ENCODE peak calls at places on chromosomes 11 and 22, in seven cellular contexts. One of them, this sample, is unnamed.

GRCh38 chr11:111360150-111361043 is 18.7 kb downstream of the POU2AF1 start:
- DNase-seq in type B pancreatic cell: no peak
- DNase-seq in transverse colon: peak
- DNase-seq in fibroblast of lung: no peak
- DNase-seq in brain microvascular endothelial cell: no peak
- DNase-seq in mesothelial cell of epicardium: no peak
- DNase-seq in GM10248: no peak
- DNase-seq in this sample: no peak

GRCh38 chr11:86370922-86371614 is 3.6 kb upstream of the CCDC81 start:
- DNase-seq in type B pancreatic cell: no peak
- DNase-seq in transverse colon: no peak
- DNase-seq in fibroblast of lung: peak
- DNase-seq in brain microvascular endothelial cell: peak
- DNase-seq in mesothelial cell of epicardium: no peak
- DNase-seq in GM10248: no peak
- DNase-seq in this sample: no peak

GRCh38 chr11:46490576-46491100 is 99.1 kb upstream of the CHRM4 start:
- DNase-seq in type B pancreatic cell: no peak
- DNase-seq in transverse colon: no peak
- DNase-seq in fibroblast of lung: peak
- DNase-seq in brain microvascular endothelial cell: peak
- DNase-seq in mesothelial cell of epicardium: no peak
- DNase-seq in GM10248: no peak
- DNase-seq in this sample: no peak

GRCh38 chr11:1763336-1763795 is 361 bp downstream of the CTSD start:
- DNase-seq in type B pancreatic cell: no peak
- DNase-seq in transverse colon: no peak
- DNase-seq in fibroblast of lung: no peak
- DNase-seq in brain microvascular endothelial cell: no peak
- DNase-seq in mesothelial cell of epicardium: no peak
- DNase-seq in GM10248: no peak
- DNase-seq in this sample: peak

GRCh38 chr22:46761017-46761416 is 1.4 kb upstream of the TBC1D22A start:
- DNase-seq in type B pancreatic cell: no peak
- DNase-seq in transverse colon: no peak
- DNase-seq in fibroblast of lung: no peak
- DNase-seq in brain microvascular endothelial cell: no peak
- DNase-seq in mesothelial cell of epicardium: no peak
- DNase-seq in GM10248: no peak
- DNase-seq in this sample: no peak

GRCh38 chr11:46285594-46286033 is 8.2 kb downstream of the CREB3L1 start:
- DNase-seq in type B pancreatic cell: no peak
- DNase-seq in transverse colon: no peak
- DNase-seq in fibroblast of lung: no peak
- DNase-seq in brain microvascular endothelial cell: no peak
- DNase-seq in mesothelial cell of epicardium: no peak
- DNase-seq in GM10248: no peak
- DNase-seq in this sample: no peak

GRCh38 chr11:27582686-27583085 is 76.1 kb upstream of the LIN7C start:
- DNase-seq in type B pancreatic cell: no peak
- DNase-seq in transverse colon: no peak
- DNase-seq in fibroblast of lung: no peak
- DNase-seq in brain microvascular endothelial cell: no peak
- DNase-seq in mesothelial cell of epicardium: no peak
- DNase-seq in GM10248: no peak
- DNase-seq in this sample: no peak

GRCh38 chr11:770642-771616 is 6.4 kb downstream of the GATD1 start:
- DNase-seq in type B pancreatic cell: no peak
- DNase-seq in transverse colon: no peak
- DNase-seq in fibroblast of lung: no peak
- DNase-seq in brain microvascular endothelial cell: no peak
- DNase-seq in mesothelial cell of epicardium: no peak
- DNase-seq in GM10248: no peak
- DNase-seq in this sample: no peak

GRCh38 chr11:114762437-114762836 is 84.1 kb downstream of the NXPE2 start:
- DNase-seq in type B pancreatic cell: no peak
- DNase-seq in transverse colon: peak
- DNase-seq in fibroblast of lung: peak
- DNase-seq in brain microvascular endothelial cell: peak
- DNase-seq in mesothelial cell of epicardium: peak
- DNase-seq in GM10248: no peak
- DNase-seq in this sample: peak

GRCh38 chr11:101127348-101127698 is 2.3 kb downstream of the PGR start:
- DNase-seq in type B pancreatic cell: peak
- DNase-seq in transverse colon: peak
- DNase-seq in fibroblast of lung: no peak
- DNase-seq in brain microvascular endothelial cell: no peak
- DNase-seq in mesothelial cell of epicardium: peak
- DNase-seq in GM10248: no peak
- DNase-seq in this sample: peak

GRCh38 chr11:1119282-1120146 is 38.2 kb upstream of the MUC5AC start:
- DNase-seq in type B pancreatic cell: peak
- DNase-seq in transverse colon: peak
- DNase-seq in fibroblast of lung: no peak
- DNase-seq in brain microvascular endothelial cell: no peak
- DNase-seq in mesothelial cell of epicardium: peak
- DNase-seq in GM10248: no peak
- DNase-seq in this sample: no peak

GRCh38 chr11:126570489-126570888 is 215.0 kb downstream of the ST3GAL4 start:
- DNase-seq in type B pancreatic cell: no peak
- DNase-seq in transverse colon: no peak
- DNase-seq in fibroblast of lung: no peak
- DNase-seq in brain microvascular endothelial cell: no peak
- DNase-seq in mesothelial cell of epicardium: no peak
- DNase-seq in GM10248: no peak
- DNase-seq in this sample: no peak

GRCh38 chr11:69122337-69122641 is 33.4 kb upstream of the SMIM38 start:
- DNase-seq in type B pancreatic cell: no peak
- DNase-seq in transverse colon: no peak
- DNase-seq in fibroblast of lung: no peak
- DNase-seq in brain microvascular endothelial cell: no peak
- DNase-seq in mesothelial cell of epicardium: no peak
- DNase-seq in GM10248: no peak
- DNase-seq in this sample: no peak

GRCh38 chr11:76283190-76283589 is 76.9 kb upstream of the WNT11 start:
- DNase-seq in type B pancreatic cell: no peak
- DNase-seq in transverse colon: no peak
- DNase-seq in fibroblast of lung: no peak
- DNase-seq in brain microvascular endothelial cell: no peak
- DNase-seq in mesothelial cell of epicardium: no peak
- DNase-seq in GM10248: no peak
- DNase-seq in this sample: no peak

DNA sequence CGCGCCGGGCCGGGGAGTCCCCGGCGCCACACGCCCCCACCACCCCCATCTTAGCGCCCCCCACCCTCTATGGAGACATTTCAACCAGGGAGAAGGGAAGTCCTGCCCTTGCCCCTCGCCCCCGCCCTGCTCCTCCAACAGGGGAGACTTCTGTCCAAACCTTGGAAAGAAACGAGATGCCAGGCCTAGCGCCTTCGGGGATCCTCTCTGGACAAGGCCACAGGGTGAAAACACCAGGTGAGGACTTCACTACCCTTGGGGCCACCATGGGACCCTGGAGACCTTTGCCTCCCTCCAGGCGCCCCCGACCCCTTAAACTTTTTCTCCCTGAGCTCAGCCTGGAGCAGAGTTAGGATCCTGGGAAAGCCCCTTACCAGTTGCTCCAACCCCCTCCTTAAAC is 11.6 kb upstream of the NPAS4 start:
- DNase-seq in type B pancreatic cell: no peak
- DNase-seq in transverse colon: no peak
- DNase-seq in fibroblast of lung: no peak
- DNase-seq in brain microvascular endothelial cell: no peak
- DNase-seq in mesothelial cell of epicardium: no peak
- DNase-seq in GM10248: no peak
- DNase-seq in this sample: no peak
- TF ChIP-seq CTCF in type B pancreatic cell: no peak
- TF ChIP-seq CTCF in transverse colon: no peak
- TF ChIP-seq CTCF in fibroblast of lung: no peak
- TF ChIP-seq CTCF in brain microvascular endothelial cell: no peak
- TF ChIP-seq CTCF in mesothelial cell of epicardium: no peak
- TF ChIP-seq CTCF in GM10248: no peak
- TF ChIP-seq CTCF in this sample: no peak

GRCh38 chr11:113278481-113278880 is 35.9 kb upstream of the TTC12 start:
- DNase-seq in type B pancreatic cell: no peak
- DNase-seq in transverse colon: no peak
- DNase-seq in fibroblast of lung: no peak
- DNase-seq in brain microvascular endothelial cell: no peak
- DNase-seq in mesothelial cell of epicardium: no peak
- DNase-seq in GM10248: no peak
- DNase-seq in this sample: no peak

GRCh38 chr11:113275602-113276001 is 38.8 kb upstream of the TTC12 start:
- DNase-seq in type B pancreatic cell: no peak
- DNase-seq in transverse colon: no peak
- DNase-seq in fibroblast of lung: no peak
- DNase-seq in brain microvascular endothelial cell: no peak
- DNase-seq in mesothelial cell of epicardium: no peak
- DNase-seq in GM10248: no peak
- DNase-seq in this sample: no peak

GRCh38 chr11:113279591-113279990 is 34.8 kb upstream of the TTC12 start:
- DNase-seq in type B pancreatic cell: peak
- DNase-seq in transverse colon: no peak
- DNase-seq in fibroblast of lung: no peak
- DNase-seq in brain microvascular endothelial cell: no peak
- DNase-seq in mesothelial cell of epicardium: no peak
- DNase-seq in GM10248: no peak
- DNase-seq in this sample: no peak

GRCh38 chr11:113281052-113281725 is 33.2 kb upstream of the TTC12 start:
- DNase-seq in type B pancreatic cell: no peak
- DNase-seq in transverse colon: no peak
- DNase-seq in fibroblast of lung: no peak
- DNase-seq in brain microvascular endothelial cell: no peak
- DNase-seq in mesothelial cell of epicardium: no peak
- DNase-seq in GM10248: no peak
- DNase-seq in this sample: no peak

GRCh38 chr11:113278925-113279324 is 35.5 kb upstream of the TTC12 start:
- DNase-seq in type B pancreatic cell: peak
- DNase-seq in transverse colon: no peak
- DNase-seq in fibroblast of lung: no peak
- DNase-seq in brain microvascular endothelial cell: no peak
- DNase-seq in mesothelial cell of epicardium: no peak
- DNase-seq in GM10248: no peak
- DNase-seq in this sample: no peak
- TF ChIP-seq CTCF in type B pancreatic cell: no peak
- TF ChIP-seq CTCF in transverse colon: no peak
- TF ChIP-seq CTCF in fibroblast of lung: no peak
- TF ChIP-seq CTCF in brain microvascular endothelial cell: no peak
- TF ChIP-seq CTCF in mesothelial cell of epicardium: no peak
- TF ChIP-seq CTCF in GM10248: no peak
- TF ChIP-seq CTCF in this sample: no peak

GRCh38 chr11:14309425-14310192 is 49.4 kb downstream of the RRAS2 start:
- DNase-seq in type B pancreatic cell: no peak
- DNase-seq in transverse colon: no peak
- DNase-seq in fibroblast of lung: no peak
- DNase-seq in brain microvascular endothelial cell: no peak
- DNase-seq in mesothelial cell of epicardium: no peak
- DNase-seq in GM10248: no peak
- DNase-seq in this sample: no peak

GRCh38 chr11:14310696-14311095 is 48.3 kb downstream of the RRAS2 start:
- DNase-seq in type B pancreatic cell: no peak
- DNase-seq in transverse colon: no peak
- DNase-seq in fibroblast of lung: no peak
- DNase-seq in brain microvascular endothelial cell: no peak
- DNase-seq in mesothelial cell of epicardium: no peak
- DNase-seq in GM10248: no peak
- DNase-seq in this sample: no peak

GRCh38 chr11:14308114-14308896 is 50.7 kb downstream of the RRAS2 start:
- DNase-seq in type B pancreatic cell: no peak
- DNase-seq in transverse colon: no peak
- DNase-seq in fibroblast of lung: peak
- DNase-seq in brain microvascular endothelial cell: peak
- DNase-seq in mesothelial cell of epicardium: no peak
- DNase-seq in GM10248: no peak
- DNase-seq in this sample: peak

GRCh38 chr11:14306481-14306880 is 52.5 kb downstream of the RRAS2 start:
- DNase-seq in type B pancreatic cell: no peak
- DNase-seq in transverse colon: no peak
- DNase-seq in fibroblast of lung: no peak
- DNase-seq in brain microvascular endothelial cell: no peak
- DNase-seq in mesothelial cell of epicardium: no peak
- DNase-seq in GM10248: no peak
- DNase-seq in this sample: no peak

DNA sequence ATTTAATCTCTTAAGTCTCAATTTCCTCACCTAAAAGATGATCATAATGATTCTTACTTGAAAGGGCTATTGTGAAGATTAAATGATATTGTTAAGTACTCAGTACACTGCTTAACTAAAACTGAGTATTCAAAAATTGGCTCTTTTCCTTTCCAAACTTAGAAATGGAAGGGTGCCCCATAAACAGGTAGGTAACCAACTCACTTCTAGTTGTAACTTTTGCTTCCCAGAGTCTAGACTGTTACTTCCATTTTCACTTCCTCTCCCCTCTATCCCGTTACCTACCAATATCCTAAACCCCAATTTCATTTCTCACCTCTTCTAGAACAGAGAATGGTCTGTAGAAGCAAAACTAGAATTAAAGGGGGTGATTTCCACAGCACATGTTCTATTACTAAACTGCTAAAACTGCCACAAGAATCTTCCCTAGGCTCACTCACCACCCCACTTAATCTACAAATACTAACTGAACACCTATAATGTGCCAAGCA is 50.0 kb downstream of the RRAS2 start:
- DNase-seq in type B pancreatic cell: no peak
- DNase-seq in transverse colon: no peak
- DNase-seq in fibroblast of lung: no peak
- DNase-seq in brain microvascular endothelial cell: no peak
- DNase-seq in mesothelial cell of epicardium: no peak
- DNase-seq in GM10248: no peak
- DNase-seq in this sample: no peak
- TF ChIP-seq CTCF in type B pancreatic cell: no peak
- TF ChIP-seq CTCF in transverse colon: no peak
- TF ChIP-seq CTCF in fibroblast of lung: no peak
- TF ChIP-seq CTCF in brain microvascular endothelial cell: no peak
- TF ChIP-seq CTCF in mesothelial cell of epicardium: no peak
- TF ChIP-seq CTCF in GM10248: no peak
- TF ChIP-seq CTCF in this sample: no peak

DNA sequence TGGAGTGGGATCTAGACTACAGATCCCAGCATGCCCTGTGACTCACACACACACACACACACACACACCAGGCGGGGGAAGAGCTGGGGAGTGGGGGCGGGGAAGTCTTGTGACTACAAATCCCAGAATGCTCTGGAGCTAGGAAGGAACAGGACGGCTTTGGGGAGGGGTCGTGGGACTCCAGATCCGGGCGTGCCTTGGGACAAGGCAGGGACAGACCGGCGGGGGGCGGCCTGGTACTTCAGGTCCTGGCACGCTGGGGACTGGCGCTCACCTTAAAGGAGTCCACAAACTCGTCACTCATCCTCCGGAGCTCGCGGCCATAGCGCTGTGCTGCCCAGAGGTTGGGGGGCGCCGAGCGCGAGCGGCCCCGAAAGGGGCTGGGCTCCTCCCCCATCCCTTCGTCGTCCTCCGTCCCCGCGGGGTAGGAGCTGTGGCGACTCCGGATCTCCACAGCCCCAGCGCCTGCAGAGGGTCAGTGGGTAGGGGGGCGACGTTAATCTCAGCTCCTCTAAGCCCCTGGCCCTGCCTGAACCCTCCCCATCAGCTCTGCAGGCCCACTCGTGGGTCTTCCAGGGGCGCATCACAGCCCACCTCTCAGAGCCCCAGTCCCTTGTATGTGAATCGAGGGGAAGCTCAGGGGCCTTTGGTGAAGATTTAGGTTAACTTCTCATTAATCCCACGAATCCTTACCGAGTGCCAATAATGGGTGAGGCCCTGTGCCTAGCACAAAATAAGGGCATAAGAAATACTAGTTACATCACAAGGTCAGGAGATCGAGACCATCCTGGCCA is 12.9 kb downstream of the BAD start:
- DNase-seq in type B pancreatic cell: peak
- DNase-seq in transverse colon: peak
- DNase-seq in fibroblast of lung: peak
- DNase-seq in brain microvascular endothelial cell: peak
- DNase-seq in mesothelial cell of epicardium: peak
- DNase-seq in GM10248: peak
- DNase-seq in this sample: peak
- TF ChIP-seq CTCF in type B pancreatic cell: peak
- TF ChIP-seq CTCF in transverse colon: peak
- TF ChIP-seq CTCF in fibroblast of lung: peak
- TF ChIP-seq CTCF in brain microvascular endothelial cell: peak
- TF ChIP-seq CTCF in mesothelial cell of epicardium: no peak
- TF ChIP-seq CTCF in GM10248: peak
- TF ChIP-seq CTCF in this sample: peak